ENCODE peak calls at places on chromosomes 2 and 18, in four cellular contexts. One of them, this sample, is unnamed. For H3K9me1, the result is how much of the 10 kb centered on the place peaks cover.

GRCh38 chr2:233835230-233836186 is 18.8 kb downstream of the HJURP start:
- DNase-seq in keratinocyte: no peak
- DNase-seq in IMR-90: no peak
- DNase-seq in K562: no peak
- DNase-seq in this sample: no peak

GRCh38 chr18:57432765-57433400 is 2.3 kb upstream of the ONECUT2 start:
- DNase-seq in keratinocyte: no peak
- DNase-seq in IMR-90: no peak
- DNase-seq in K562: no peak
- DNase-seq in this sample: no peak

GRCh38 chr18:22545091-22545795 is 127.5 kb upstream of the CTAGE1 start:
- DNase-seq in keratinocyte: no peak
- DNase-seq in IMR-90: no peak
- DNase-seq in K562: no peak
- DNase-seq in this sample: no peak

GRCh38 chr2:96123936-96124335 is 7.6 kb upstream of the ADRA2B start:
- DNase-seq in keratinocyte: no peak
- DNase-seq in IMR-90: no peak
- DNase-seq in K562: no peak
- DNase-seq in this sample: no peak

GRCh38 chr2:85472265-85472664 is 53.8 kb downstream of the SH2D6 start:
- DNase-seq in keratinocyte: peak
- DNase-seq in IMR-90: no peak
- DNase-seq in K562: no peak
- DNase-seq in this sample: no peak

GRCh38 chr2:8252997-8253694 is 428.7 kb upstream of the ID2 start:
- DNase-seq in keratinocyte: no peak
- DNase-seq in IMR-90: no peak
- DNase-seq in K562: no peak
- DNase-seq in this sample: no peak

GRCh38 chr2:189149981-189150380 is 29.6 kb downstream of the COL5A2 start:
- DNase-seq in keratinocyte: no peak
- DNase-seq in IMR-90: peak
- DNase-seq in K562: no peak
- DNase-seq in this sample: peak

GRCh38 chr2:138294451-138294850 is 207.1 kb upstream of the SPOPL start:
- DNase-seq in keratinocyte: peak
- DNase-seq in IMR-90: no peak
- DNase-seq in K562: no peak
- DNase-seq in this sample: peak

GRCh38 chr2:227248876-227249275 is 76.2 kb upstream of the MFF start:
- DNase-seq in keratinocyte: no peak
- DNase-seq in IMR-90: no peak
- DNase-seq in K562: no peak
- DNase-seq in this sample: no peak

GRCh38 chr2:19131871-19132270 is 226.6 kb downstream of the OSR1 start:
- DNase-seq in keratinocyte: no peak
- DNase-seq in IMR-90: no peak
- DNase-seq in K562: no peak
- DNase-seq in this sample: no peak

GRCh38 chr2:71130325-71131260 is at the start of gene MPHOSPH10:
- DNase-seq in keratinocyte: peak
- DNase-seq in IMR-90: peak
- DNase-seq in K562: peak
- DNase-seq in this sample: peak

GRCh38 chr2:232632904-232633412 is 446 bp upstream of the EFHD1 start:
- DNase-seq in keratinocyte: no peak
- DNase-seq in IMR-90: no peak
- DNase-seq in K562: peak
- DNase-seq in this sample: no peak

GRCh38 chr2:27823135-27823534 is 51.6 kb downstream of the MRPL33 start:
- DNase-seq in keratinocyte: no peak
- DNase-seq in IMR-90: no peak
- DNase-seq in K562: no peak
- DNase-seq in this sample: no peak

GRCh38 chr2:144523606-144524131 is 3.8 kb upstream of the ZEB2 start:
- DNase-seq in keratinocyte: no peak
- DNase-seq in IMR-90: no peak
- DNase-seq in K562: no peak
- DNase-seq in this sample: peak

GRCh38 chr2:165494568-165494967 is 25.1 kb downstream of the CSRNP3 start:
- DNase-seq in keratinocyte: no peak
- DNase-seq in IMR-90: no peak
- DNase-seq in K562: no peak
- DNase-seq in this sample: no peak

GRCh38 chr2:10326707-10327594 is 24.2 kb downstream of the HPCAL1 start:
- DNase-seq in keratinocyte: no peak
- DNase-seq in IMR-90: no peak
- DNase-seq in K562: no peak
- DNase-seq in this sample: no peak

GRCh38 chr2:233692648-233693047 is at the start of gene UGT1A6:
- DNase-seq in keratinocyte: no peak
- DNase-seq in IMR-90: no peak
- DNase-seq in K562: no peak
- DNase-seq in this sample: no peak

GRCh38 chr2:170022692-170023091 is 155.3 kb upstream of the MYO3B start:
- DNase-seq in keratinocyte: no peak
- DNase-seq in IMR-90: peak
- DNase-seq in K562: no peak
- DNase-seq in this sample: no peak

GRCh38 chr2:190871539-190871938 is 9.1 kb upstream of the GLS start:
- DNase-seq in keratinocyte: no peak
- DNase-seq in IMR-90: no peak
- DNase-seq in K562: no peak
- DNase-seq in this sample: no peak

GRCh38 chr18:71252351-71252862 is 963.6 kb downstream of the SOCS6 start:
- DNase-seq in keratinocyte: no peak
- DNase-seq in IMR-90: no peak
- DNase-seq in K562: no peak
- DNase-seq in this sample: peak

GRCh38 chr2:196823750-196824149 is 14.6 kb upstream of the C2orf66 start:
- DNase-seq in keratinocyte: no peak
- DNase-seq in IMR-90: peak
- DNase-seq in K562: no peak
- DNase-seq in this sample: peak

GRCh38 chr2:179843541-179843940 is 17.9 kb downstream of the ZNF385B start:
- DNase-seq in keratinocyte: no peak
- DNase-seq in IMR-90: no peak
- DNase-seq in K562: no peak
- DNase-seq in this sample: no peak

GRCh38 chr2:108994250-108994649 is 5.2 kb upstream of the EDAR start:
- DNase-seq in keratinocyte: no peak
- DNase-seq in IMR-90: no peak
- DNase-seq in K562: no peak
- DNase-seq in this sample: no peak

GRCh38 chr2:125281242-125281641 is 1256.2 kb downstream of the CNTNAP5 start:
- DNase-seq in keratinocyte: no peak
- DNase-seq in IMR-90: no peak
- DNase-seq in K562: no peak
- DNase-seq in this sample: no peak

GRCh38 chr2:168566974-168567650 is 111.0 kb downstream of the CERS6 start:
- DNase-seq in keratinocyte: no peak
- DNase-seq in IMR-90: no peak
- DNase-seq in K562: no peak
- DNase-seq in this sample: no peak

GRCh38 chr2:70817284-70817954 is 3.0 kb downstream of the CLEC4F start:
- DNase-seq in keratinocyte: no peak
- DNase-seq in IMR-90: no peak
- DNase-seq in K562: no peak
- DNase-seq in this sample: no peak

GRCh38 chr18:45621068-45621511 is 5.8 kb downstream of the SLC14A2 start:
- DNase-seq in keratinocyte: no peak
- DNase-seq in IMR-90: peak
- DNase-seq in K562: peak
- DNase-seq in this sample: peak

GRCh38 chr2:45255568-45255967 is 246.3 kb upstream of the SIX2 start:
- DNase-seq in keratinocyte: no peak
- DNase-seq in IMR-90: no peak
- DNase-seq in K562: no peak
- DNase-seq in this sample: peak

GRCh38 chr2:235513984-235514626 is 20.3 kb downstream of the AGAP1 start:
- DNase-seq in keratinocyte: no peak
- DNase-seq in IMR-90: no peak
- DNase-seq in K562: no peak
- DNase-seq in this sample: no peak

GRCh38 chr2:213834331-213834730 is 550.1 kb downstream of the SPAG16 start:
- DNase-seq in keratinocyte: no peak
- DNase-seq in IMR-90: peak
- DNase-seq in K562: no peak
- DNase-seq in this sample: peak

GRCh38 chr2:132640116-132640515 is 29.9 kb downstream of the LYPD1 start:
- DNase-seq in keratinocyte: no peak
- DNase-seq in IMR-90: peak
- DNase-seq in K562: no peak
- DNase-seq in this sample: no peak

GRCh38 chr2:11340717-11341116 is 3.7 kb downstream of the ROCK2 start:
- DNase-seq in keratinocyte: no peak
- DNase-seq in IMR-90: no peak
- DNase-seq in K562: no peak
- DNase-seq in this sample: no peak
- H3K4me3 ChIP-seq in keratinocyte: no peak
- H3K4me3 ChIP-seq in IMR-90: no peak
- H3K4me3 ChIP-seq in K562: no peak
- H3K4me3 ChIP-seq in this sample: no peak

DNA sequence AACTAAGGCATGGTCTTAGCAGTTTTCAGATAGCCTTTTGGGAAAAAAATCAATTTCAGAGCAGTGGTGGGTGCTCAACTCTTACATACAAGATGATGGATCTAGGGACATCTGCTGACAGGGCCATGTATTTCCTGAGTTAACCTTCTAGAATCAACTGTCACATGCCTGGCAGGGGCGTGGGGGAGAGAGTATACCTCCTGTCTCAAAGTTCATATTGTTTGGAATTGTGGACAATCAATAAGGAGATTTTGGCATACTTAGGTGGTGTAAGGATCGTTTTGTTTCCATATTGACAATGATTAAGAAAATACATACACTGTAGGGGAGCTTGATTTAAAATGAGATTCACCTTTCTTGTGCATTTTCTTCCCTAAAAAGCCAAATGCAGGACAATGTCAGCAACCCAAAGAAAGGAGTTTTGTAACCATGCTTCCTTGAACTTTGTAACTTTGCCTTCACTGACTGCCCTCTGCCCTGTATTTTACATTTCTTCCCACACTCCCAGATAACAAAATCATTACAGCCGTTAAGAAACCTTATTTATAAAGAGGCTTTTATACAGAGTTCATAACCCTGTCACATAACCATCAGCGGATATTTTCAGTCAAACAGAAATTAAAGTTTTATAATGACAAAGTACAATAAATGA is 88.4 kb downstream of the MEP1B start:
- DNase-seq in keratinocyte: no peak
- DNase-seq in IMR-90: no peak
- DNase-seq in K562: no peak
- DNase-seq in this sample: no peak
- H3K9me1 ChIP-seq in keratinocyte: under half
- H3K9me1 ChIP-seq in IMR-90: under half
- H3K9me1 ChIP-seq in K562: under half
- H3K9me1 ChIP-seq in this sample: under half

DNA sequence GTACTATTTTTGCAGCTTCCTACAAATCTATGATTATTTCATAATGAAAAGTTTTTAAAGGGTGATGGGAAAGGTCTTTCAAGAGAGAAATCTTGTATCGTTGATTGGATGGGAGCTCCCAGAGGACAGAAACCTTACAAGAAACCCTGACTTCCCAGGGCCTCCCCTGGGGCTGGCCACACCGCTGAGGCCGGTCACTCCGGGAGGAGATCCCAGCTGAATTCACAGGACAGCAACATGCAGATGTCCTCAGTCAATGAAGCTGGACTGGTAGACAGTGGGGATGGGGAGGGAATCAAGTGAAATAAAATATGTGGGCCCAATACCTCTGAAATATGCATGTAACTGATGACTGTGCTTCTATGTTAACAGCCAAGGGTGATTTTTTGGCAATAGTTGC is 135.6 kb downstream of the TFCP2L1 start:
- DNase-seq in keratinocyte: no peak
- DNase-seq in IMR-90: no peak
- DNase-seq in K562: no peak
- DNase-seq in this sample: no peak
- H3K4me3 ChIP-seq in keratinocyte: no peak
- H3K4me3 ChIP-seq in IMR-90: no peak
- H3K4me3 ChIP-seq in K562: no peak
- H3K4me3 ChIP-seq in this sample: no peak

GRCh38 chr2:238685713-238686112 is 162.2 kb upstream of the TWIST2 start:
- DNase-seq in keratinocyte: no peak
- DNase-seq in IMR-90: no peak
- DNase-seq in K562: no peak
- DNase-seq in this sample: no peak
- H3K9me1 ChIP-seq in keratinocyte: under half
- H3K9me1 ChIP-seq in IMR-90: under half
- H3K9me1 ChIP-seq in K562: under half
- H3K9me1 ChIP-seq in this sample: under half

GRCh38 chr2:181444654-181445053 is 12.5 kb upstream of the ITGA4 start:
- DNase-seq in keratinocyte: no peak
- DNase-seq in IMR-90: no peak
- DNase-seq in K562: no peak
- DNase-seq in this sample: no peak

DNA sequence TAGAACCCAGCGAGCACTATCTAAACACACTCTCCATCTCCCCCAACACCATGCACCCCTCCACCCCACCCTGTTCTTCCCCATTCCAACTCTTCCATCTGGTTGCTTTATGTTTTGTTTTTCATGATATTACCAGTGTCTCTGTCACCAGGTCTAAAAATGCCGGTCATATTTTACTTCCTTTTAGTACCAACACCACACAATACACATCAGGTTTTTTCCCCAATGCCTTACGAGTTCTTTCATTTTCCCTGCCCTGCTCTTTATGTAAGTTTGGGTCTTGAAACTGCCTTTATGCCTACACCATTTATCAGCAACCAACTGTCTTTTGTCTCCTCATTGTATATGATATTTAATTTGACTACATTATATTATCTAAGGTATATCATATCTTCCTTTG is 10.1 kb upstream of the ITGA4 start:
- DNase-seq in keratinocyte: no peak
- DNase-seq in IMR-90: no peak
- DNase-seq in K562: no peak
- DNase-seq in this sample: no peak
- H3K4me3 ChIP-seq in keratinocyte: no peak
- H3K4me3 ChIP-seq in IMR-90: no peak
- H3K4me3 ChIP-seq in K562: no peak
- H3K4me3 ChIP-seq in this sample: no peak

This sample was measured in endothelial cell of umbilical vein.